ENCODE peak calls at places on chromosomes 7 and 10, in eight cellular contexts. J is PC-9; G is aorta; H is cardiac muscle cell; L is SK-N-SH; W is H9; T is CD8-positive, alpha-beta memory T cell; B is CD4-positive, alpha-beta T cell. Q is an unnamed sample.

GRCh38 chr7:28732037-28732869 is 225.9 kb downstream of the TRIL start:
- DNase-seq in J (no peak), G (no peak), H (no peak), L (no peak), W (no peak), T (no peak), B (no peak), Q (no peak)

GRCh38 chr10:30453764-30454527 is 20.0 kb downstream of the MAP3K8 start:
- DNase-seq in J (no peak), G (no peak), H (no peak), L (no peak), W (no peak), T (no peak), B (no peak), Q (no peak)

GRCh38 chr7:140062528-140063299 is at the start of gene PARP12:
- DNase-seq in J (peak), G (peak), H (peak), L (peak), W (peak), T (peak), B (peak), Q (peak)

GRCh38 chr10:909831-910230 is 21.7 kb downstream of the LARP4B start:
- DNase-seq in J (no peak), G (no peak), H (peak), L (no peak), W (no peak), T (no peak), B (no peak), Q (no peak)

GRCh38 chr10:106857213-106857612 is 307.3 kb downstream of the SORCS1 start:
- DNase-seq in J (no peak), G (no peak), H (no peak), L (no peak), W (no peak), T (no peak), B (no peak), Q (no peak)

GRCh38 chr7:12130664-12131063 is 80.4 kb upstream of the TMEM106B start:
- DNase-seq in J (peak), G (no peak), H (no peak), L (no peak), W (no peak), T (no peak), B (no peak), Q (peak)

GRCh38 chr7:18408461-18408860 is 87.1 kb upstream of the HDAC9 start:
- DNase-seq in J (peak), G (no peak), H (no peak), L (no peak), W (no peak), T (no peak), B (no peak), Q (no peak)

GRCh38 chr7:56287429-56288138 is 171.4 kb upstream of the NUPR2 start:
- DNase-seq in J (no peak), G (peak), H (no peak), L (peak), W (no peak), T (no peak), B (no peak), Q (no peak)

GRCh38 chr10:74821501-74821900 is 4.9 kb upstream of the KAT6B start:
- DNase-seq in J (no peak), G (no peak), H (no peak), L (no peak), W (no peak), T (no peak), B (no peak), Q (no peak)

GRCh38 chr10:79079490-79080355 is 11.0 kb downstream of the ZMIZ1 start:
- DNase-seq in J (peak), G (no peak), H (no peak), L (no peak), W (no peak), T (no peak), B (no peak), Q (no peak)

GRCh38 chr10:62016477-62017140 is 115.1 kb downstream of the ARID5B start:
- DNase-seq in J (no peak), G (no peak), H (no peak), L (no peak), W (no peak), T (no peak), B (no peak), Q (no peak)

GRCh38 chr10:130463104-130463875 is 327.1 kb downstream of the GLRX3 start:
- DNase-seq in J (no peak), G (no peak), H (no peak), L (no peak), W (peak), T (no peak), B (no peak), Q (no peak)

GRCh38 chr10:29132821-29133156 is 156.1 kb upstream of the LYZL1 start:
- DNase-seq in J (no peak), G (no peak), H (no peak), L (no peak), W (no peak), T (no peak), B (no peak), Q (no peak)

GRCh38 chr10:32948451-32948850 is 9.6 kb downstream of the ITGB1 start:
- DNase-seq in J (no peak), G (no peak), H (no peak), L (no peak), W (no peak), T (no peak), B (no peak), Q (no peak)

GRCh38 chr10:6065845-6066244 is 3.7 kb upstream of the IL2RA start:
- DNase-seq in J (no peak), G (no peak), H (no peak), L (no peak), W (no peak), T (no peak), B (no peak), Q (no peak)

GRCh38 chr10:70500812-70501301 is 22.3 kb downstream of the PALD1 start:
- DNase-seq in J (no peak), G (no peak), H (no peak), L (no peak), W (no peak), T (no peak), B (no peak), Q (no peak)

GRCh38 chr10:630581-631073 is 58.8 kb downstream of the DIP2C start:
- DNase-seq in J (no peak), G (peak), H (no peak), L (no peak), W (no peak), T (peak), B (no peak), Q (no peak)

GRCh38 chr7:19470031-19470430 is 238.8 kb downstream of the POLR1F start:
- DNase-seq in J (no peak), G (no peak), H (no peak), L (no peak), W (no peak), T (no peak), B (no peak), Q (no peak)

GRCh38 chr7:51075681-51076580 is 240.7 kb downstream of the COBL start:
- DNase-seq in J (no peak), G (no peak), H (no peak), L (no peak), W (no peak), T (no peak), B (no peak), Q (no peak)

GRCh38 chr7:75601539-75601938 is 109.4 kb downstream of the SPDYE5 start:
- DNase-seq in J (no peak), G (no peak), H (no peak), L (no peak), W (no peak), T (no peak), B (no peak), Q (no peak)

GRCh38 chr10:91159254-91159783 is 61.1 kb upstream of the PCGF5 start:
- DNase-seq in J (no peak), G (no peak), H (no peak), L (no peak), W (no peak), T (no peak), B (no peak), Q (no peak)

GRCh38 chr7:16712916-16713315 is 40.6 kb upstream of the TSPAN13 start:
- DNase-seq in J (no peak), G (no peak), H (no peak), L (no peak), W (no peak), T (no peak), B (no peak), Q (no peak)

GRCh38 chr7:81725496-81726117 is 44.2 kb downstream of the HGF start:
- DNase-seq in J (no peak), G (no peak), H (no peak), L (peak), W (no peak), T (no peak), B (no peak), Q (no peak)

GRCh38 chr7:108086962-108087361 is 43.2 kb downstream of the LAMB4 start:
- DNase-seq in J (no peak), G (no peak), H (no peak), L (no peak), W (no peak), T (no peak), B (no peak), Q (no peak)

GRCh38 chr10:130169136-130169888 is 33.1 kb downstream of the GLRX3 start:
- DNase-seq in J (no peak), G (no peak), H (no peak), L (no peak), W (no peak), T (no peak), B (no peak), Q (no peak)

GRCh38 chr7:30787476-30787875 is 16.3 kb downstream of the MINDY4 start:
- DNase-seq in J (no peak), G (no peak), H (no peak), L (no peak), W (no peak), T (no peak), B (no peak), Q (no peak)

GRCh38 chr10:98125940-98126631 is 8.4 kb upstream of the R3HCC1L start:
- DNase-seq in J (no peak), G (no peak), H (no peak), L (no peak), W (no peak), T (no peak), B (no peak), Q (no peak)

GRCh38 chr10:48305905-48306264 is 592 bp upstream of the MAPK8 start:
- DNase-seq in J (no peak), G (no peak), H (no peak), L (no peak), W (no peak), T (no peak), B (no peak), Q (no peak)

GRCh38 chr10:132634241-132634946 is 96.8 kb downstream of the INPP5A start:
- DNase-seq in J (no peak), G (no peak), H (no peak), L (no peak), W (no peak), T (peak), B (no peak), Q (no peak)
- H3K27ac ChIP-seq in J (no peak), G (peak), H (no peak), L (no peak), W (no peak), T (no peak), B (no peak), Q (no peak)

DNA sequence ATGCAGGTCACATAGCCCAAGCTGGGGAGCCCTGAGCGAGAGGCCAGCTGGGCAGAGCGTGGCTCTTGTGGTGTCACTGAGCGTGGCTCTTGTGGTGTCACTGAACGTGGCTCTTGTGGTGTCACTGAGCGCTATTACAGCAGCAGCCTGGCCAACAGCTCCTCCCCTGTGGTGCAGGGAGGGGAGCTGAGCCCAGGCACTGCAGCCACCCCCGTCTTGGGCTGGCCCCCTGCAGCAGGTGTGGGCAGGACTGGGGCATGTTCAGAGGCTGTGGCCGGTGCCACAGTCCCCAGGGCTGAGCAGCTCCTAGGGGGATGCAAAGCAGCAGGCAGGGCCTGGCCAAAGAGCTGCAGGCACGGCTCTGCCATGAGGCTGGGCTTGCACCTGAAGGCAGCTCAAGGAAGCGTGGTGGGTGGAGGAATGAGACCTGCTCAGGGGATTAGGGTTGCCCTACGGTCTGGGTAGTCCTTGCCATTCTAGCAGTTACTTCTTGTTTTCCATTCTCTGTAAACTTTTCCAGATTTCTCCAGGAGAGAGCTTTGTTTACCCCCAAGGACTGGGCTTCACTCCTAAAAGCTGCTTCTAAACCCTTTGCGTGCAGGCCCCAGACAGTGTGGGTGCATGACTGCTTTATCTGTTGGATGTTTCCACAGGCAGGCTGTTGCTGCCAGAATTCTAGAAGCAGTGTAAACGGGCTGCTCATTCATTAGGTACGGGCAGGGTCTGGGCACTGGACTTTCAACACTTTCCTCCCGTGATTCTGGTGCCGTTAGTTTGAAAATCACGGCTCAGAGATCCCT is 29.2 kb downstream of the ZNF783 start:
- DNase-seq in J (no peak), G (no peak), H (no peak), L (no peak), W (no peak), T (no peak), B (no peak), Q (no peak)
- H3K27ac ChIP-seq in J (no peak), G (no peak), H (no peak), L (no peak), W (no peak), T (no peak), B (no peak), Q (no peak)

GRCh38 chr7:77269360-77270075 is 69.9 kb upstream of the FGL2 start:
- DNase-seq in J (no peak), G (peak), H (peak), L (no peak), W (no peak), T (no peak), B (no peak), Q (no peak)
- H3K27ac ChIP-seq in J (no peak), G (peak), H (no peak), L (no peak), W (no peak), T (no peak), B (no peak), Q (no peak)

GRCh38 chr10:102652170-102652926 is 8.1 kb downstream of the TRIM8 start:
- DNase-seq in J (no peak), G (no peak), H (no peak), L (no peak), W (no peak), T (no peak), B (no peak), Q (no peak)

GRCh38 chr10:102648889-102649752 is 4.8 kb downstream of the TRIM8 start:
- DNase-seq in J (no peak), G (no peak), H (no peak), L (peak), W (no peak), T (peak), B (peak), Q (no peak)

GRCh38 chr10:102650655-102651454 is 6.6 kb downstream of the TRIM8 start:
- DNase-seq in J (no peak), G (no peak), H (no peak), L (no peak), W (no peak), T (no peak), B (no peak), Q (no peak)

GRCh38 chr10:102649770-102650654 is 5.7 kb downstream of the TRIM8 start:
- DNase-seq in J (no peak), G (no peak), H (no peak), L (peak), W (no peak), T (no peak), B (no peak), Q (no peak)

DNA sequence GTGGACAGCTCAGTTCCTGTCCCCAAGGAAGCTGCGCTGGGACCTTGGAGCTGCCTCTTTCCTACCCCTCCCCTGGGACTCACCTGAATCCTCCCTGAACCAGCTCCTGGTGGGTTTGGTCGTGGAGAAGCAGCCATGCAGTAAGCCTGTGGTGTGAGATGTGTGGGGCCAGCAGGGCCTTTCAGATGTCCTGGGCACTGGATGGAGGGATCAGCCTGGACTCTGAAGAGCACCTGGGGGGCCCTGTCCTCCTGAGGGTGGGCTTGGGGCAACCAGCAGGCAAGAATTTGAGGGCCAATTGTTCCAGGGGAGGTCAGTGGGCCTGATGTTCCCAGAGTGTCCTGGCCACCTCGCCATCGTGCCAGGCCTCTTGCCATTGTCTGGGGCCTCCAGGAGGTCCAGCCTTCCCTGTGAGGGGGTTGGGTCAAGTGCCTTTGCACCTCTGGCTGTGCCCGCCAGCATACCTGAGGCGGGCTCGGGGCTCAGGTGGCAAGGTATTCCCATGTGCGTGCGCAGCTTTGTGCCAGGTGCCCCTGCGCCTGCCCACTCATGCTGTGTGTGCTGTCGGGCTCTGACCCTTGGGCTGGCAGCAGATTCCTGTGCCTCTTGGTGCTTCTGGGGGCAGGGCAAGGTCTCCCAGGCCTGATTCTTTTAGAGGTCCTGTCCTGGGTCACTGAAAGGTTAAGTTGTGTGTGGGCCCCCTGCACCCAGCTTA is 7.3 kb downstream of the TRIM8 start:
- DNase-seq in J (no peak), G (no peak), H (no peak), L (no peak), W (no peak), T (no peak), B (no peak), Q (no peak)
- H3K27ac ChIP-seq in J (no peak), G (no peak), H (no peak), L (no peak), W (no peak), T (peak), B (peak), Q (no peak)

GRCh38 chr7:55190511-55191160 is 171.8 kb downstream of the EGFR start:
- DNase-seq in J (no peak), G (no peak), H (no peak), L (no peak), W (no peak), T (no peak), B (no peak), Q (no peak)
- H3K27ac ChIP-seq in J (no peak), G (no peak), H (no peak), L (peak), W (no peak), T (no peak), B (no peak), Q (no peak)

GRCh38 chr7:2102375-2102723 is 130.4 kb downstream of the MAD1L1 start:
- DNase-seq in J (no peak), G (no peak), H (no peak), L (no peak), W (no peak), T (no peak), B (no peak), Q (no peak)

GRCh38 chr7:2104107-2104710 is 128.5 kb downstream of the MAD1L1 start:
- DNase-seq in J (no peak), G (peak), H (peak), L (peak), W (peak), T (peak), B (peak), Q (no peak)

GRCh38 chr7:2104716-2105115 is 128.0 kb downstream of the MAD1L1 start:
- DNase-seq in J (no peak), G (no peak), H (no peak), L (peak), W (no peak), T (no peak), B (no peak), Q (no peak)

GRCh38 chr7:2101630-2102374 is 130.9 kb downstream of the MAD1L1 start:
- DNase-seq in J (no peak), G (no peak), H (no peak), L (no peak), W (no peak), T (no peak), B (no peak), Q (no peak)

DNA sequence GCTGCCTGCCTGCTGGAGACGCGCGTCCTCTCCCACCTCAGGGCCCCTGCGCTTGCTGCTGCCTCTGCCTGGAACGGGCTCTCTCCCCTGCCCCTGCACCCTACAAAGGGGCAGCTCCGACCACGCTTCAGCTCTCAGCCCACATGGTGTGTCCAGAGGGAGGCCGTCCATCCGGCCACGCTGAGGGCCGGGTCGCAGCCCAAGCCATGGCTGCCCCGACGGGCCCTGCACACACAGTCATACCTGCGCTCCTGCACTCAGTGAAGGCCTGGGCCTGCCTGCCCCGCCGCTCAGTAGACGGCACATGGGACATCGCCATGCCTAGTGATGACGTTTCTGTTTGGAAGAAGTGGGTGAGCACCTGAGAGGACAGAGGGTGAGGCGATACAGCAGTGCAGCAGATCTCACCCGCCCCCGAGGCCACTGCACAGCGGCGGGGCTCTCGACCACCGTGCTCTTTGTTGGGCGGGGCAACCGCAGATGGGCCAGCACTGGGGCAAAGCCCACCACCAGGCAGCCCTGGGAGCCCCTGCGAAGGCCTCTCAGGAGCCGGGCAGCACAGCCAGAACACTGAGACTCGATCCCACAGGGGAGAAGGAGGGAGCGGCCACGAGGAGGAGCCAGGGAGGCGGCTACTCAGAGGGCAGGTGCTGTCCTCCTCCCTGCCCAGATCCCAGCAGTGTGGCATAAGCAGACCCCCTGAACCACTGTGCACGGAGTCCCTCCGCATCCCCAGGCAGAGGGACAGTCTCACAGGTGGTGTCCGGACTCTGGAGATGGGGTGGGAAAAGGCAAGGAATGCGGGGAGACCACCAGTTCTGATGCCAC is 129.5 kb downstream of the MAD1L1 start:
- DNase-seq in J (no peak), G (no peak), H (no peak), L (no peak), W (no peak), T (no peak), B (no peak), Q (no peak)
- H3K27ac ChIP-seq in J (no peak), G (no peak), H (no peak), L (peak), W (no peak), T (no peak), B (no peak), Q (no peak)

GRCh38 chr10:127415116-127415515 is 134.0 kb upstream of the NPS start:
- DNase-seq in J (no peak), G (no peak), H (no peak), L (no peak), W (no peak), T (no peak), B (no peak), Q (no peak)

GRCh38 chr10:127417686-127418415 is 131.3 kb upstream of the NPS start:
- DNase-seq in J (no peak), G (no peak), H (no peak), L (no peak), W (no peak), T (no peak), B (no peak), Q (no peak)

GRCh38 chr10:127418536-127419168 is 130.5 kb upstream of the NPS start:
- DNase-seq in J (no peak), G (no peak), H (no peak), L (no peak), W (no peak), T (no peak), B (no peak), Q (no peak)

GRCh38 chr10:127415901-127416630 is 133.0 kb upstream of the NPS start:
- DNase-seq in J (no peak), G (no peak), H (no peak), L (no peak), W (no peak), T (no peak), B (no peak), Q (no peak)

GRCh38 chr10:127417031-127417430 is 132.1 kb upstream of the NPS start:
- DNase-seq in J (no peak), G (no peak), H (no peak), L (no peak), W (no peak), T (no peak), B (no peak), Q (no peak)
- H3K27ac ChIP-seq in J (no peak), G (no peak), H (no peak), L (no peak), W (no peak), T (no peak), B (no peak), Q (no peak)